ENCODE peak calls at places on chromosome 18, in eight cellular contexts. One of them, this sample, is unnamed.

GRCh38 chr18:39462436-39462835 is 1896.8 kb upstream of the CELF4 start:
- DNase-seq in AG04449: no peak
- DNase-seq in T-helper 17 cell: no peak
- DNase-seq in activated CD4-positive, CD25-positive, alpha-beta regulatory T cell: no peak
- DNase-seq in H9: no peak
- DNase-seq in epithelial cell of esophagus: peak; percentile 88
- DNase-seq in adrenal gland: no peak
- DNase-seq in GM18507: no peak
- DNase-seq in this sample: no peak

GRCh38 chr18:31680836-31681568 is 3.4 kb downstream of the B4GALT6 start:
- DNase-seq in activated CD4-positive, CD25-positive, alpha-beta regulatory T cell: no peak
- DNase-seq in GM18507: no peak
- DNase-seq in AG04449: no peak
- DNase-seq in H9: no peak
- DNase-seq in adrenal gland: no peak
- DNase-seq in epithelial cell of esophagus: peak; percentile 30
- DNase-seq in T-helper 17 cell: no peak
- DNase-seq in this sample: no peak

GRCh38 chr18:23135679-23136325 is 517 bp downstream of the CABLES1 start:
- DNase-seq in activated CD4-positive, CD25-positive, alpha-beta regulatory T cell: peak; percentile 4
- DNase-seq in AG04449: no peak
- DNase-seq in GM18507: no peak
- DNase-seq in H9: no peak
- DNase-seq in adrenal gland: no peak
- DNase-seq in T-helper 17 cell: no peak
- DNase-seq in epithelial cell of esophagus: peak; percentile 26
- DNase-seq in this sample: no peak

GRCh38 chr18:50422286-50422898 is 47.5 kb downstream of the SKA1 start:
- DNase-seq in T-helper 17 cell: no peak
- DNase-seq in epithelial cell of esophagus: no peak
- DNase-seq in activated CD4-positive, CD25-positive, alpha-beta regulatory T cell: no peak
- DNase-seq in adrenal gland: no peak
- DNase-seq in H9: no peak
- DNase-seq in AG04449: no peak
- DNase-seq in GM18507: no peak
- DNase-seq in this sample: no peak

GRCh38 chr18:9413586-9413985 is 61.7 kb upstream of the RALBP1 start:
- DNase-seq in T-helper 17 cell: no peak
- DNase-seq in adrenal gland: no peak
- DNase-seq in activated CD4-positive, CD25-positive, alpha-beta regulatory T cell: no peak
- DNase-seq in H9: no peak
- DNase-seq in AG04449: peak; percentile 84
- DNase-seq in GM18507: no peak
- DNase-seq in epithelial cell of esophagus: peak; percentile 10
- DNase-seq in this sample: no peak

GRCh38 chr18:79528296-79528695 is 132.6 kb downstream of the NFATC1 start:
- DNase-seq in AG04449: no peak
- DNase-seq in adrenal gland: no peak
- DNase-seq in T-helper 17 cell: no peak
- DNase-seq in H9: no peak
- DNase-seq in activated CD4-positive, CD25-positive, alpha-beta regulatory T cell: no peak
- DNase-seq in GM18507: no peak
- DNase-seq in epithelial cell of esophagus: no peak
- DNase-seq in this sample: no peak

GRCh38 chr18:3451989-3452749 is 2.2 kb downstream of the TGIF1 start:
- DNase-seq in adrenal gland: peak; percentile 60
- DNase-seq in AG04449: no peak
- DNase-seq in GM18507: no peak
- DNase-seq in T-helper 17 cell: peak; percentile 11
- DNase-seq in epithelial cell of esophagus: peak; percentile 79
- DNase-seq in activated CD4-positive, CD25-positive, alpha-beta regulatory T cell: no peak
- DNase-seq in H9: no peak
- DNase-seq in this sample: no peak

GRCh38 chr18:48031011-48031480 is 100.6 kb upstream of the SMAD2 start:
- DNase-seq in activated CD4-positive, CD25-positive, alpha-beta regulatory T cell: no peak
- DNase-seq in GM18507: no peak
- DNase-seq in T-helper 17 cell: no peak
- DNase-seq in adrenal gland: peak; percentile 79
- DNase-seq in epithelial cell of esophagus: peak; percentile 73
- DNase-seq in AG04449: no peak
- DNase-seq in H9: peak; percentile 72
- DNase-seq in this sample: no peak

GRCh38 chr18:73461780-73462059 is 593.9 kb upstream of the NETO1 start:
- DNase-seq in T-helper 17 cell: no peak
- DNase-seq in AG04449: no peak
- DNase-seq in activated CD4-positive, CD25-positive, alpha-beta regulatory T cell: no peak
- DNase-seq in epithelial cell of esophagus: peak; percentile 36
- DNase-seq in adrenal gland: no peak
- DNase-seq in GM18507: no peak
- DNase-seq in H9: no peak
- DNase-seq in this sample: no peak

GRCh38 chr18:51610481-51610880 is 413.0 kb upstream of the MEX3C start:
- DNase-seq in adrenal gland: no peak
- DNase-seq in AG04449: no peak
- DNase-seq in activated CD4-positive, CD25-positive, alpha-beta regulatory T cell: no peak
- DNase-seq in T-helper 17 cell: no peak
- DNase-seq in epithelial cell of esophagus: no peak
- DNase-seq in GM18507: no peak
- DNase-seq in H9: no peak
- DNase-seq in this sample: no peak

GRCh38 chr18:37438417-37439180 is 127.0 kb downstream of the CELF4 start:
- DNase-seq in activated CD4-positive, CD25-positive, alpha-beta regulatory T cell: no peak
- DNase-seq in GM18507: no peak
- DNase-seq in adrenal gland: no peak
- DNase-seq in T-helper 17 cell: no peak
- DNase-seq in epithelial cell of esophagus: no peak
- DNase-seq in AG04449: no peak
- DNase-seq in H9: no peak
- DNase-seq in this sample: no peak

This sample was measured in effector memory CD4-positive, alpha-beta T cell.